ENCODE peak calls at places on chromosomes 6 and 20, in five cellular contexts. S, Q, R, Z and H are unnamed samples.

GRCh38 chr6:124076336-124077048 is 272.8 kb downstream of the NKAIN2 start:
- DNase-seq in R (no peak), Q (no peak), S (no peak), Z (no peak), H (no peak)

GRCh38 chr6:1383729-1384548 is 5.4 kb upstream of the FOXF2 start:
- DNase-seq in R (no peak), Q (no peak), S (no peak), Z (no peak), H (no peak)

GRCh38 chr6:21263531-21264287 is 329.8 kb upstream of the SOX4 start:
- DNase-seq in S (no peak), Z (no peak), Q (no peak), R (peak), H (peak)

GRCh38 chr6:136031982-136032381 is 180.5 kb downstream of the PDE7B start:
- DNase-seq in S (no peak), Z (no peak), Q (no peak), R (no peak), H (no peak)

GRCh38 chr6:25280617-25280990 is 1.4 kb downstream of the CARMIL1 start:
- DNase-seq in Z (no peak), S (no peak), Q (no peak), R (peak), H (no peak)

GRCh38 chr20:19943021-19943659 is 74.0 kb upstream of the NAA20 start:
- DNase-seq in R (no peak), Q (no peak), Z (no peak), S (no peak), H (no peak)

GRCh38 chr6:91288741-91289140 is 701.9 kb upstream of the MAP3K7 start:
- DNase-seq in Q (no peak), R (no peak), S (no peak), Z (no peak), H (no peak)

GRCh38 chr6:154962751-154963150 is 32.4 kb upstream of the TIAM2 start:
- DNase-seq in Z (no peak), S (no peak), Q (no peak), R (no peak), H (no peak)

GRCh38 chr20:48717095-48717958 is 110.5 kb downstream of the PREX1 start:
- DNase-seq in Z (no peak), R (no peak), S (no peak), Q (no peak), H (no peak)

GRCh38 chr6:170086639-170087420 is 204.0 kb downstream of the DLL1 start:
- DNase-seq in R (no peak), Z (no peak), S (no peak), Q (no peak), H (peak)

GRCh38 chr6:52133326-52133725 is 45.9 kb upstream of the PKHD1 start:
- DNase-seq in R (no peak), Z (no peak), Q (no peak), S (no peak), H (no peak)

GRCh38 chr6:15426395-15426794 is 180.5 kb downstream of the JARID2 start:
- DNase-seq in R (no peak), S (no peak), Q (no peak), Z (no peak), H (no peak)

GRCh38 chr20:9672976-9673375 is 158.6 kb downstream of the LAMP5 start:
- DNase-seq in S (no peak), R (no peak), Q (no peak), Z (no peak), H (no peak)

GRCh38 chr20:13142143-13142542 is 78.9 kb upstream of the ISM1 start:
- DNase-seq in Q (no peak), R (peak), S (no peak), Z (no peak), H (no peak)

GRCh38 chr6:130362128-130362527 is 3.7 kb upstream of the TMEM200A start:
- DNase-seq in R (no peak), S (no peak), Q (no peak), Z (no peak), H (no peak)

GRCh38 chr20:37408202-37408929 is 62.4 kb downstream of the SRC start:
- DNase-seq in Z (no peak), S (no peak), R (no peak), Q (no peak), H (no peak)

GRCh38 chr20:33540427-33540826 is 50.5 kb downstream of the CBFA2T2 start:
- DNase-seq in Z (no peak), Q (no peak), S (no peak), R (no peak), H (no peak)

GRCh38 chr6:94670017-94670416 is 907.3 kb upstream of the MANEA start:
- DNase-seq in Z (no peak), Q (no peak), S (no peak), R (no peak), H (no peak)

GRCh38 chr6:41704028-41704427 is 31.4 kb downstream of the TFEB start:
- DNase-seq in R (no peak), Q (no peak), S (no peak), Z (no peak), H (no peak)

GRCh38 chr20:24535956-24536730 is 66.7 kb downstream of the SYNDIG1 start:
- DNase-seq in S (no peak), Q (no peak), R (no peak), Z (no peak), H (no peak)

GRCh38 chr20:621115-621756 is 11.1 kb upstream of the TCF15 start:
- DNase-seq in Q (no peak), S (no peak), R (no peak), Z (no peak), H (no peak)

GRCh38 chr6:89311853-89312531 is 3.1 kb downstream of the GABRR2 start:
- DNase-seq in Z (no peak), R (peak), Q (peak), S (no peak), H (no peak)

GRCh38 chr20:49729780-49730179 is 16.1 kb upstream of the B4GALT5 start:
- DNase-seq in S (no peak), R (no peak), Q (no peak), Z (no peak), H (no peak)

GRCh38 chr6:10999994-11000393 is 44.1 kb downstream of the ELOVL2 start:
- DNase-seq in R (no peak), Q (no peak), Z (no peak), S (no peak), H (no peak)

GRCh38 chr6:67698534-67698933 is 936.5 kb upstream of the ADGRB3 start:
- DNase-seq in Q (no peak), R (no peak), S (no peak), Z (no peak), H (no peak)

GRCh38 chr6:15344186-15344506 is 98.3 kb downstream of the JARID2 start:
- DNase-seq in R (no peak), Q (no peak), S (no peak), Z (no peak), H (no peak)

GRCh38 chr20:32983459-32984112 is 20.6 kb downstream of the SUN5 start:
- DNase-seq in S (no peak), Q (no peak), Z (no peak), R (no peak), H (no peak)

GRCh38 chr6:63787021-63787420 is 151.4 kb downstream of the PHF3 start:
- DNase-seq in R (no peak), Q (no peak), S (no peak), Z (no peak), H (no peak)

GRCh38 chr20:31605902-31606677 is 1.0 kb downstream of the ID1 start:
- DNase-seq in S (no peak), Q (peak), R (peak), Z (no peak), H (peak)

GRCh38 chr6:149614352-149614751 is 34.2 kb downstream of the KATNA1 start:
- DNase-seq in S (no peak), R (no peak), Z (no peak), Q (no peak), H (no peak)

GRCh38 chr6:107491059-107491609 is 1.2 kb downstream of the SOBP start:
- DNase-seq in Q (peak), R (peak), S (no peak), Z (no peak), H (no peak)

GRCh38 chr20:47855799-47856198 is 70.5 kb upstream of the SULF2 start:
- DNase-seq in Z (no peak), S (no peak), Q (no peak), R (no peak), H (no peak)

GRCh38 chr6:138036111-138036510 is 71.1 kb downstream of the PERP start:
- DNase-seq in Z (no peak), S (no peak), R (peak), Q (no peak), H (no peak)

GRCh38 chr6:84618836-84619235 is 145.6 kb downstream of the TBX18 start:
- DNase-seq in R (no peak), Z (no peak), S (no peak), Q (no peak), H (no peak)

GRCh38 chr20:48697845-48698491 is 129.8 kb downstream of the PREX1 start:
- DNase-seq in R (peak), S (no peak), Z (no peak), Q (peak), H (peak)

GRCh38 chr6:48111143-48111506 is at the start of gene PTCHD4:
- DNase-seq in Q (peak), Z (no peak), S (no peak), R (peak), H (no peak)

GRCh38 chr6:11277275-11278206 is 45.1 kb upstream of the NEDD9 start:
- DNase-seq in Z (no peak), R (peak), Q (no peak), S (no peak), H (no peak)